ENCODE peak calls at places on chromosomes 3 and 15, in six cellular contexts. One of them, this sample, is unnamed.

GRCh38 chr15:74441248-74441939 is 7.6 kb upstream of the SEMA7A start:
- DNase-seq in neural progenitor cell: no peak
- DNase-seq in stimulated activated CD4-positive, alpha-beta T cell treated with anti-CD3 and anti-CD28 coated beads, Interleukin-4, amount 100 ng/mL, for 48 hours: no peak
- DNase-seq in omental fat pad: no peak
- DNase-seq in A549: no peak
- DNase-seq in fibroblast of villous mesenchyme: no peak
- DNase-seq in this sample: no peak

GRCh38 chr15:93246266-93247242 is 157.5 kb upstream of the RGMA start:
- DNase-seq in stimulated activated CD4-positive, alpha-beta T cell treated with anti-CD3 and anti-CD28 coated beads, Interleukin-4, amount 100 ng/mL, for 48 hours: no peak
- DNase-seq in A549: no peak
- DNase-seq in omental fat pad: no peak
- DNase-seq in neural progenitor cell: no peak
- DNase-seq in fibroblast of villous mesenchyme: no peak
- DNase-seq in this sample: no peak

GRCh38 chr3:134313839-134314587 is 60.2 kb downstream of the AMOTL2 start:
- DNase-seq in neural progenitor cell: no peak
- DNase-seq in stimulated activated CD4-positive, alpha-beta T cell treated with anti-CD3 and anti-CD28 coated beads, Interleukin-4, amount 100 ng/mL, for 48 hours: no peak
- DNase-seq in fibroblast of villous mesenchyme: no peak
- DNase-seq in A549: no peak
- DNase-seq in omental fat pad: no peak
- DNase-seq in this sample: no peak

GRCh38 chr15:43206054-43206453 is 14.8 kb downstream of the EPB42 start:
- DNase-seq in neural progenitor cell: no peak
- DNase-seq in omental fat pad: no peak
- DNase-seq in fibroblast of villous mesenchyme: no peak
- DNase-seq in A549: no peak
- DNase-seq in stimulated activated CD4-positive, alpha-beta T cell treated with anti-CD3 and anti-CD28 coated beads, Interleukin-4, amount 100 ng/mL, for 48 hours: no peak
- DNase-seq in this sample: no peak

GRCh38 chr3:131708216-131708615 is 205.4 kb upstream of the MRPL3 start:
- DNase-seq in A549: no peak
- DNase-seq in omental fat pad: no peak
- DNase-seq in neural progenitor cell: no peak
- DNase-seq in stimulated activated CD4-positive, alpha-beta T cell treated with anti-CD3 and anti-CD28 coated beads, Interleukin-4, amount 100 ng/mL, for 48 hours: no peak
- DNase-seq in fibroblast of villous mesenchyme: no peak
- DNase-seq in this sample: no peak

GRCh38 chr15:80351211-80351610 is 53.0 kb upstream of the ARNT2 start:
- DNase-seq in omental fat pad: no peak
- DNase-seq in neural progenitor cell: no peak
- DNase-seq in fibroblast of villous mesenchyme: no peak
- DNase-seq in A549: no peak
- DNase-seq in stimulated activated CD4-positive, alpha-beta T cell treated with anti-CD3 and anti-CD28 coated beads, Interleukin-4, amount 100 ng/mL, for 48 hours: no peak
- DNase-seq in this sample: no peak

GRCh38 chr3:9032236-9032777 is 69.0 kb upstream of the RAD18 start:
- DNase-seq in neural progenitor cell: no peak
- DNase-seq in A549: no peak
- DNase-seq in stimulated activated CD4-positive, alpha-beta T cell treated with anti-CD3 and anti-CD28 coated beads, Interleukin-4, amount 100 ng/mL, for 48 hours: no peak
- DNase-seq in fibroblast of villous mesenchyme: no peak
- DNase-seq in omental fat pad: no peak
- DNase-seq in this sample: peak; percentile 92

GRCh38 chr3:72070005-72070404 is 285.1 kb upstream of the PROK2 start:
- DNase-seq in neural progenitor cell: no peak
- DNase-seq in fibroblast of villous mesenchyme: no peak
- DNase-seq in A549: no peak
- DNase-seq in stimulated activated CD4-positive, alpha-beta T cell treated with anti-CD3 and anti-CD28 coated beads, Interleukin-4, amount 100 ng/mL, for 48 hours: no peak
- DNase-seq in omental fat pad: no peak
- DNase-seq in this sample: no peak